ENCODE peak calls at places on chromosomes 1 and 21, in seven cellular contexts. W is stromal cell of bone marrow, T is NCI-H524 treated with DMSO at 0.1 percent for 48 hours, M is EL, O is adrenal gland, I is Panc1, J is nucleus accumbens. D is an unnamed sample.

GRCh38 chr1:234899041-234899787 is 229.4 kb downstream of the TOMM20 start:
- DNase-seq in W (no peak), T (no peak), M (peak), O (peak), I (no peak), J (no peak), D (no peak)

GRCh38 chr1:206005761-206006160 is 2.6 kb upstream of the RAB7B start:
- DNase-seq in W (no peak), T (no peak), M (no peak), O (no peak), I (no peak), J (no peak), D (no peak)

GRCh38 chr1:47213230-47213676 is 18.8 kb downstream of the TAL1 start:
- DNase-seq in W (no peak), T (no peak), M (no peak), O (no peak), I (no peak), J (no peak), D (no peak)

GRCh38 chr1:208885046-208885445 is 640.9 kb upstream of the PLXNA2 start:
- DNase-seq in W (no peak), T (no peak), M (peak), O (no peak), I (no peak), J (no peak), D (no peak)

GRCh38 chr1:45009296-45009865 is 1.7 kb downstream of the HECTD3 start:
- DNase-seq in W (no peak), T (no peak), M (no peak), O (no peak), I (no peak), J (no peak), D (no peak)

GRCh38 chr1:156489166-156489934 is 11.2 kb downstream of the MEF2D start:
- DNase-seq in W (no peak), T (peak), M (no peak), O (peak), I (no peak), J (peak), D (no peak)

GRCh38 chr21:34579411-34579810 is 35.5 kb downstream of the RCAN1 start:
- DNase-seq in W (peak), T (no peak), M (peak), O (no peak), I (no peak), J (no peak), D (peak)

GRCh38 chr1:221991221-221991620 is 249.3 kb upstream of the DUSP10 start:
- DNase-seq in W (peak), T (no peak), M (peak), O (no peak), I (no peak), J (no peak), D (no peak)

GRCh38 chr1:64343105-64343960 is 126.6 kb upstream of the CACHD1 start:
- DNase-seq in W (no peak), T (no peak), M (peak), O (no peak), I (peak), J (no peak), D (no peak)

GRCh38 chr1:12203216-12204007 is 26.4 kb upstream of the VPS13D start:
- DNase-seq in W (no peak), T (no peak), M (no peak), O (no peak), I (no peak), J (no peak), D (no peak)

GRCh38 chr1:79945391-79945790 is 938.9 kb upstream of the ADGRL4 start:
- DNase-seq in W (no peak), T (no peak), M (peak), O (no peak), I (no peak), J (no peak), D (no peak)

GRCh38 chr1:204357551-204357950 is 2.2 kb downstream of the PLEKHA6 start:
- DNase-seq in W (no peak), T (no peak), M (no peak), O (no peak), I (no peak), J (peak), D (no peak)

GRCh38 chr1:205072881-205073280 is 11.4 kb downstream of the TMEM81 start:
- DNase-seq in W (no peak), T (no peak), M (no peak), O (no peak), I (no peak), J (no peak), D (no peak)

GRCh38 chr1:2533356-2533755 is 3.3 kb upstream of the HES5 start:
- DNase-seq in W (no peak), T (no peak), M (peak), O (no peak), I (no peak), J (no peak), D (no peak)

GRCh38 chr1:224932607-224933249 is 3.3 kb downstream of the DNAH14 start:
- DNase-seq in W (no peak), T (no peak), M (no peak), O (no peak), I (no peak), J (no peak), D (no peak)

GRCh38 chr1:27469334-27469733 is 20.6 kb downstream of the WASF2 start:
- DNase-seq in W (no peak), T (no peak), M (no peak), O (no peak), I (no peak), J (no peak), D (no peak)

GRCh38 chr1:224333939-224334701 is 4.1 kb upstream of the NVL start:
- DNase-seq in W (peak), T (no peak), M (peak), O (no peak), I (no peak), J (no peak), D (no peak)

GRCh38 chr1:37726191-37726590 is 33.9 kb downstream of the CDCA8 start:
- DNase-seq in W (no peak), T (no peak), M (no peak), O (no peak), I (no peak), J (peak), D (no peak)

GRCh38 chr1:30191154-30191702 is 532.2 kb downstream of the MATN1 start:
- DNase-seq in W (peak), T (no peak), M (peak), O (peak), I (no peak), J (no peak), D (no peak)

GRCh38 chr1:165543651-165544452 is at the start of gene LRRC52:
- DNase-seq in W (no peak), T (no peak), M (no peak), O (peak), I (no peak), J (peak), D (no peak)

GRCh38 chr1:110328700-110329099 is 10.5 kb upstream of the RBM15 start:
- DNase-seq in W (no peak), T (no peak), M (no peak), O (no peak), I (no peak), J (no peak), D (no peak)

GRCh38 chr21:45548711-45549491 is 6.7 kb upstream of the SLC19A1 start:
- DNase-seq in W (no peak), T (no peak), M (no peak), O (no peak), I (no peak), J (no peak), D (no peak)

GRCh38 chr1:12477936-12478611 is 139.9 kb downstream of the DHRS3 start:
- DNase-seq in W (peak), T (no peak), M (peak), O (peak), I (peak), J (no peak), D (no peak)

GRCh38 chr1:201989354-201990128 is 7.1 kb downstream of the RNPEP start:
- DNase-seq in W (no peak), T (no peak), M (no peak), O (no peak), I (no peak), J (no peak), D (no peak)

GRCh38 chr1:92784051-92784638 is 763 bp downstream of the EVI5 start:
- DNase-seq in W (peak), T (no peak), M (peak), O (peak), I (no peak), J (peak), D (peak)

D was measured in GM12864.